ENCODE peak calls at places on chromosomes 7 and 10, in nine cellular contexts. One of them, this sample, is unnamed.

GRCh38 chr10:48215148-48215982 is 59.1 kb downstream of the FRMPD2 start:
- DNase-seq in AG04450: no peak
- DNase-seq in lower lobe of right lung: no peak
- DNase-seq in tibial nerve: no peak
- DNase-seq in MM.1S: peak; percentile 40
- DNase-seq in Peyer's patch: no peak
- DNase-seq in CD8-positive, alpha-beta T cell: no peak
- DNase-seq in PC-9: peak; percentile 54
- DNase-seq in WERI-Rb-1: peak; percentile 83
- DNase-seq in this sample: no peak

GRCh38 chr7:69067397-69067796 is 530.9 kb upstream of the AUTS2 start:
- DNase-seq in PC-9: no peak
- DNase-seq in CD8-positive, alpha-beta T cell: no peak
- DNase-seq in lower lobe of right lung: peak; percentile 57
- DNase-seq in MM.1S: no peak
- DNase-seq in tibial nerve: no peak
- DNase-seq in AG04450: no peak
- DNase-seq in WERI-Rb-1: peak; percentile 74
- DNase-seq in Peyer's patch: no peak
- DNase-seq in this sample: no peak

GRCh38 chr7:22173884-22174573 is 182.9 kb downstream of the RAPGEF5 start:
- DNase-seq in AG04450: no peak
- DNase-seq in MM.1S: no peak
- DNase-seq in WERI-Rb-1: no peak
- DNase-seq in CD8-positive, alpha-beta T cell: no peak
- DNase-seq in tibial nerve: no peak
- DNase-seq in lower lobe of right lung: no peak
- DNase-seq in PC-9: peak; percentile 33
- DNase-seq in Peyer's patch: no peak
- DNase-seq in this sample: no peak

GRCh38 chr10:12547301-12547771 is 198.0 kb downstream of the CAMK1D start:
- DNase-seq in CD8-positive, alpha-beta T cell: no peak
- DNase-seq in lower lobe of right lung: no peak
- DNase-seq in WERI-Rb-1: no peak
- DNase-seq in tibial nerve: no peak
- DNase-seq in PC-9: no peak
- DNase-seq in MM.1S: no peak
- DNase-seq in AG04450: no peak
- DNase-seq in Peyer's patch: no peak
- DNase-seq in this sample: no peak

GRCh38 chr7:96407427-96407826 is 85.5 kb upstream of the SLC25A13 start:
- DNase-seq in CD8-positive, alpha-beta T cell: no peak
- DNase-seq in AG04450: no peak
- DNase-seq in WERI-Rb-1: no peak
- DNase-seq in Peyer's patch: no peak
- DNase-seq in tibial nerve: no peak
- DNase-seq in MM.1S: no peak
- DNase-seq in PC-9: no peak
- DNase-seq in lower lobe of right lung: no peak
- DNase-seq in this sample: no peak

GRCh38 chr10:124290095-124290795 is 128.5 kb downstream of the OAT start:
- DNase-seq in WERI-Rb-1: no peak
- DNase-seq in PC-9: no peak
- DNase-seq in tibial nerve: peak; percentile 7
- DNase-seq in MM.1S: peak; percentile 94
- DNase-seq in AG04450: no peak
- DNase-seq in lower lobe of right lung: no peak
- DNase-seq in CD8-positive, alpha-beta T cell: no peak
- DNase-seq in Peyer's patch: no peak
- DNase-seq in this sample: no peak

GRCh38 chr10:110802551-110803238 is 69.0 kb upstream of the PDCD4 start:
- DNase-seq in CD8-positive, alpha-beta T cell: peak; percentile 64
- DNase-seq in AG04450: peak; percentile 71
- DNase-seq in lower lobe of right lung: peak; percentile 79
- DNase-seq in MM.1S: peak; percentile 34
- DNase-seq in Peyer's patch: peak; percentile 81
- DNase-seq in WERI-Rb-1: no peak
- DNase-seq in PC-9: no peak
- DNase-seq in tibial nerve: peak; percentile 70
- DNase-seq in this sample: peak; percentile 51

GRCh38 chr7:108863221-108863848 is 293.7 kb downstream of the DNAJB9 start:
- DNase-seq in PC-9: no peak
- DNase-seq in WERI-Rb-1: no peak
- DNase-seq in MM.1S: no peak
- DNase-seq in tibial nerve: no peak
- DNase-seq in lower lobe of right lung: no peak
- DNase-seq in CD8-positive, alpha-beta T cell: no peak
- DNase-seq in Peyer's patch: no peak
- DNase-seq in AG04450: no peak
- DNase-seq in this sample: no peak

GRCh38 chr7:32892521-32893224 is 1.1 kb upstream of the KBTBD2 start:
- DNase-seq in WERI-Rb-1: peak; percentile 46
- DNase-seq in lower lobe of right lung: peak; percentile 62
- DNase-seq in PC-9: peak; percentile 79
- DNase-seq in tibial nerve: peak; percentile 25
- DNase-seq in AG04450: no peak
- DNase-seq in MM.1S: peak; percentile 55
- DNase-seq in Peyer's patch: peak; percentile 36
- DNase-seq in CD8-positive, alpha-beta T cell: peak; percentile 72
- DNase-seq in this sample: peak; percentile 68

GRCh38 chr7:30667172-30667571 is 15.1 kb downstream of the CRHR2 start:
- DNase-seq in lower lobe of right lung: no peak
- DNase-seq in AG04450: no peak
- DNase-seq in PC-9: no peak
- DNase-seq in CD8-positive, alpha-beta T cell: no peak
- DNase-seq in Peyer's patch: no peak
- DNase-seq in MM.1S: no peak
- DNase-seq in WERI-Rb-1: no peak
- DNase-seq in tibial nerve: no peak
- DNase-seq in this sample: no peak

GRCh38 chr10:19917756-19918478 is 101.7 kb downstream of the PLXDC2 start:
- DNase-seq in Peyer's patch: no peak
- DNase-seq in PC-9: no peak
- DNase-seq in lower lobe of right lung: no peak
- DNase-seq in MM.1S: no peak
- DNase-seq in tibial nerve: no peak
- DNase-seq in WERI-Rb-1: no peak
- DNase-seq in CD8-positive, alpha-beta T cell: no peak
- DNase-seq in AG04450: no peak
- DNase-seq in this sample: no peak

GRCh38 chr10:77377678-77378352 is 259.8 kb downstream of the KCNMA1 start:
- DNase-seq in PC-9: no peak
- DNase-seq in WERI-Rb-1: peak; percentile 30
- DNase-seq in Peyer's patch: no peak
- DNase-seq in AG04450: no peak
- DNase-seq in CD8-positive, alpha-beta T cell: no peak
- DNase-seq in lower lobe of right lung: no peak
- DNase-seq in MM.1S: no peak
- DNase-seq in tibial nerve: no peak
- DNase-seq in this sample: no peak

GRCh38 chr10:62380002-62380401 is 5.8 kb downstream of the ZNF365 start:
- DNase-seq in AG04450: peak; percentile 66
- DNase-seq in MM.1S: no peak
- DNase-seq in tibial nerve: no peak
- DNase-seq in lower lobe of right lung: no peak
- DNase-seq in PC-9: peak; percentile 95
- DNase-seq in Peyer's patch: no peak
- DNase-seq in WERI-Rb-1: no peak
- DNase-seq in CD8-positive, alpha-beta T cell: no peak
- DNase-seq in this sample: no peak

GRCh38 chr7:136251826-136252225 is 274.7 kb upstream of the MTPN start:
- DNase-seq in WERI-Rb-1: no peak
- DNase-seq in PC-9: no peak
- DNase-seq in Peyer's patch: no peak
- DNase-seq in MM.1S: no peak
- DNase-seq in lower lobe of right lung: no peak
- DNase-seq in AG04450: no peak
- DNase-seq in CD8-positive, alpha-beta T cell: no peak
- DNase-seq in tibial nerve: no peak
- DNase-seq in this sample: no peak

GRCh38 chr7:130721486-130722277 is 12.3 kb downstream of the KLF14 start:
- DNase-seq in PC-9: peak; percentile 64
- DNase-seq in tibial nerve: peak; percentile 52
- DNase-seq in WERI-Rb-1: peak; percentile 81
- DNase-seq in MM.1S: peak; percentile 26
- DNase-seq in CD8-positive, alpha-beta T cell: peak; percentile 49
- DNase-seq in lower lobe of right lung: peak; percentile 66
- DNase-seq in AG04450: peak; percentile 7
- DNase-seq in Peyer's patch: no peak
- DNase-seq in this sample: peak; percentile 5

GRCh38 chr10:73653701-73654100 is 2.1 kb downstream of the SYNPO2L start:
- DNase-seq in AG04450: no peak
- DNase-seq in Peyer's patch: no peak
- DNase-seq in MM.1S: no peak
- DNase-seq in CD8-positive, alpha-beta T cell: no peak
- DNase-seq in lower lobe of right lung: no peak
- DNase-seq in tibial nerve: no peak
- DNase-seq in PC-9: peak; percentile 64
- DNase-seq in WERI-Rb-1: peak; percentile 37
- DNase-seq in this sample: no peak

GRCh38 chr10:29932991-29933390 is 126.4 kb downstream of the JCAD start:
- DNase-seq in WERI-Rb-1: no peak
- DNase-seq in AG04450: no peak
- DNase-seq in lower lobe of right lung: no peak
- DNase-seq in CD8-positive, alpha-beta T cell: no peak
- DNase-seq in PC-9: peak; percentile 58
- DNase-seq in tibial nerve: no peak
- DNase-seq in Peyer's patch: no peak
- DNase-seq in MM.1S: no peak
- DNase-seq in this sample: no peak

GRCh38 chr7:44569958-44570357 is 3.8 kb downstream of the DDX56 start:
- DNase-seq in tibial nerve: no peak
- DNase-seq in CD8-positive, alpha-beta T cell: no peak
- DNase-seq in Peyer's patch: no peak
- DNase-seq in AG04450: no peak
- DNase-seq in MM.1S: no peak
- DNase-seq in PC-9: no peak
- DNase-seq in WERI-Rb-1: no peak
- DNase-seq in lower lobe of right lung: no peak
- DNase-seq in this sample: no peak

DNA sequence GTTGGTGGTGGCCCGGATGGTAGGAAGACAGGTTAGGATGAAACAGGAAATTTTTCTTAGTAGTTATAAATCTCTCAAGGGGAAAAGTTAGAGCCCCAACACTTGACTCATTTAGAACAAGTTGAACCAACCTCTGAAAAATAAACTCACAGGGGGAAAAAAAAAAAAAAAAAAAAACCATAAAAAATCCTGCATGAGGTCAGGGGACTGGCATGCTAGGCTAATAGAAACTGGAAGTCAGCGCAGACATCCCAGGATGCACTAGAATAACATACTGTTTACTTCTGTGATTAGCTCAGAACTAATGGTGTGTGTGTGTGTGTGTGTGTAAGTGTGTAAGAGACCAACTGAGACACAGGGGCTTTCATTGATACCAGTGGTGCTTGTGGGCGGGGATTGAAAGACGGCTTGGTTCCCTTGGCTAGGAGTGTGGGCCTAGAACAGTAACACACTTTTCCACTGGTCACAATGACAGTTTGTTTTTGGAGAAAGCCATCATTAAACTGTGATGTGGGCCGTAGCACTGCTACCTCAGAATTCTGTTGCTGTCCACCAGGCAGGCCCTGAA is 491.6 kb upstream of the GALNT17 start:
- DNase-seq in Peyer's patch: no peak
- DNase-seq in AG04450: peak; percentile 59
- DNase-seq in CD8-positive, alpha-beta T cell: no peak
- DNase-seq in MM.1S: no peak
- DNase-seq in lower lobe of right lung: no peak
- DNase-seq in tibial nerve: no peak
- DNase-seq in PC-9: no peak
- DNase-seq in WERI-Rb-1: no peak
- DNase-seq in this sample: no peak
- H3K27ac ChIP-seq in Peyer's patch: no peak overlapping the region
- H3K27ac ChIP-seq in AG04450: peak overlapping the region; percentile 61
- H3K27ac ChIP-seq in CD8-positive, alpha-beta T cell: no peak overlapping the region
- H3K27ac ChIP-seq in MM.1S: no peak overlapping the region
- H3K27ac ChIP-seq in lower lobe of right lung: no peak overlapping the region
- H3K27ac ChIP-seq in tibial nerve: peak overlapping the region; percentile 78
- H3K27ac ChIP-seq in PC-9: no peak overlapping the region
- H3K27ac ChIP-seq in WERI-Rb-1: no peak overlapping the region
- H3K27ac ChIP-seq in this sample: no peak overlapping the region

DNA sequence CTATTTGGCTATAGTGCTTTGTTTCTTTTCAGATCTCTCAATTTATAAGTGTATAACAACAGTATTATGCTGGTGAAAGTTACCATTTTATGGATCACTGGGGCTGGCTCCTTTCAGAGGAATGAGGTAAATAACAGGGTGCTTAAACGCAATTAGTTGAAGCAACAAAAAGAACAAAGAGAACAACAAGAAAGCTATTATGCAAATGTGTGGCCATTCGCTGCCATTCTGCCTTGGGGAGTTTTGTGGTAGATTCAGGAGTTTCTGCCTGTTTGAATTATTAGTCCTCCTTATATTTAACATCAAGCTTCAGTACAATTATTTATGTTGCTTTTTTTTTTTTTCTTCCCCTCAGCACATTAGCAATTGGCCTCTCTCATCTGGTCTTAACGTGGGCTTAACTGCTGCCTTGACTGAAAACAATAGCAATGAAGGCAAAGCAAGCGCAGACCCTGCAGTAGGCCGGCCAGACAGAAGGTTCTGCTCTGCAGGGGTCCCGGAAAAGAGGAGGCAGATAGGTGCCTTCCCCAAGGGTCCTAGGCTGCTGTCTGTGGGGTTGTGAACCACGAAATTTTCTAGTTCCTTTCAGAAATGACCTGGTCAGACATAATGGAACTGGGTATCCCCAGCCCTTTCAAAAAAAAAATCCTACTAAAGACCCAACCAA is 339.9 kb upstream of the PODXL start:
- DNase-seq in Peyer's patch: no peak
- DNase-seq in PC-9: no peak
- DNase-seq in lower lobe of right lung: no peak
- DNase-seq in AG04450: no peak
- DNase-seq in CD8-positive, alpha-beta T cell: no peak
- DNase-seq in tibial nerve: no peak
- DNase-seq in WERI-Rb-1: no peak
- DNase-seq in MM.1S: no peak
- DNase-seq in this sample: no peak
- H3K27ac ChIP-seq in Peyer's patch: no peak overlapping the region
- H3K27ac ChIP-seq in PC-9: no peak overlapping the region
- H3K27ac ChIP-seq in lower lobe of right lung: no peak overlapping the region
- H3K27ac ChIP-seq in AG04450: no peak overlapping the region
- H3K27ac ChIP-seq in CD8-positive, alpha-beta T cell: no peak overlapping the region
- H3K27ac ChIP-seq in tibial nerve: no peak overlapping the region
- H3K27ac ChIP-seq in WERI-Rb-1: peak overlapping the region; percentile 86
- H3K27ac ChIP-seq in MM.1S: no peak overlapping the region
- H3K27ac ChIP-seq in this sample: no peak overlapping the region

GRCh38 chr7:74026406-74027123 is 1.4 kb upstream of the ELN start:
- DNase-seq in Peyer's patch: peak; percentile 69
- DNase-seq in WERI-Rb-1: peak; percentile 82
- DNase-seq in tibial nerve: peak; percentile 96
- DNase-seq in MM.1S: peak; percentile 28
- DNase-seq in PC-9: no peak
- DNase-seq in AG04450: no peak
- DNase-seq in lower lobe of right lung: peak; percentile 80
- DNase-seq in CD8-positive, alpha-beta T cell: peak; percentile 76
- DNase-seq in this sample: peak; percentile 84
- H3K27ac ChIP-seq in Peyer's patch: no peak overlapping the region
- H3K27ac ChIP-seq in WERI-Rb-1: peak overlapping the region; percentile 8
- H3K27ac ChIP-seq in tibial nerve: peak overlapping the region; percentile 91
- H3K27ac ChIP-seq in MM.1S: no peak overlapping the region
- H3K27ac ChIP-seq in PC-9: no peak overlapping the region
- H3K27ac ChIP-seq in AG04450: no peak overlapping the region
- H3K27ac ChIP-seq in lower lobe of right lung: peak overlapping the region; percentile 79
- H3K27ac ChIP-seq in CD8-positive, alpha-beta T cell: no peak overlapping the region
- H3K27ac ChIP-seq in this sample: peak overlapping the region; percentile 86

GRCh38 chr10:11034762-11035161 is 17.1 kb downstream of the CELF2 start:
- DNase-seq in WERI-Rb-1: no peak
- DNase-seq in AG04450: no peak
- DNase-seq in PC-9: no peak
- DNase-seq in CD8-positive, alpha-beta T cell: no peak
- DNase-seq in lower lobe of right lung: no peak
- DNase-seq in Peyer's patch: no peak
- DNase-seq in tibial nerve: no peak
- DNase-seq in MM.1S: no peak
- DNase-seq in this sample: no peak
- H3K27ac ChIP-seq in WERI-Rb-1: no peak overlapping the region
- H3K27ac ChIP-seq in AG04450: no peak overlapping the region
- H3K27ac ChIP-seq in PC-9: no peak overlapping the region
- H3K27ac ChIP-seq in CD8-positive, alpha-beta T cell: no peak overlapping the region
- H3K27ac ChIP-seq in lower lobe of right lung: no peak overlapping the region
- H3K27ac ChIP-seq in Peyer's patch: no peak overlapping the region
- H3K27ac ChIP-seq in tibial nerve: peak overlapping the region; percentile 67
- H3K27ac ChIP-seq in MM.1S: no peak overlapping the region
- H3K27ac ChIP-seq in this sample: no peak overlapping the region